ENCODE peak calls at places on chromosomes 12 and 14, in ten cellular contexts. V, D, C, Y, Z, W, N, E, F and P are unnamed samples.
A peak's percentile ranks its signal among the peaks of the same experiment; 100 is the strongest.

GRCh38 chr12:132162508-132163031 is 18.3 kb downstream of the NOC4L start:
- DNase-seq in V (no peak), D (peak; percentile 77), C (no peak), Y (peak; percentile 85), Z (no peak), W (peak; percentile 82), N (no peak), E (no peak), F (no peak), P (peak; percentile 76)

GRCh38 chr14:35435177-35435576 is 30.6 kb upstream of the NFKBIA start:
- DNase-seq in V (no peak), D (peak; percentile 29), C (no peak), Y (no peak), Z (no peak), W (no peak), N (no peak), E (no peak), F (no peak), P (peak; percentile 11)

GRCh38 chr12:59742831-59743230 is 147.0 kb downstream of the SLC16A7 start:
- DNase-seq in V (no peak), D (peak; percentile 71), C (no peak), Y (no peak), Z (no peak), W (no peak), N (no peak), E (no peak), F (no peak), P (peak; percentile 45)

GRCh38 chr12:95802482-95803264 is 12.1 kb upstream of the NTN4 start:
- DNase-seq in V (no peak), D (peak; percentile 93), C (peak; percentile 27), Y (no peak), Z (peak; percentile 65), W (peak; percentile 83), N (no peak), E (peak; percentile 41), F (no peak), P (peak; percentile 89)

GRCh38 chr12:49963976-49964815 is 2.5 kb downstream of the AQP5 start:
- DNase-seq in V (no peak), D (no peak), C (no peak), Y (no peak), Z (no peak), W (no peak), N (no peak), E (no peak), F (no peak), P (no peak)

GRCh38 chr14:96309128-96309906 is 53.3 kb downstream of the BDKRB1 start:
- DNase-seq in V (no peak), D (no peak), C (peak; percentile 33), Y (no peak), Z (no peak), W (no peak), N (no peak), E (no peak), F (no peak), P (no peak)

GRCh38 chr14:33052899-33053400 is 114.3 kb downstream of the NPAS3 start:
- DNase-seq in V (no peak), D (no peak), C (no peak), Y (no peak), Z (no peak), W (no peak), N (no peak), E (no peak), F (no peak), P (no peak)

GRCh38 chr12:104680070-104680469 is 223.3 kb downstream of the CHST11 start:
- DNase-seq in V (no peak), D (peak; percentile 22), C (no peak), Y (peak; percentile 90), Z (no peak), W (no peak), N (no peak), E (no peak), F (no peak), P (no peak)

GRCh38 chr14:91303091-91303923 is 58.8 kb upstream of the GPR68 start:
- DNase-seq in V (no peak), D (no peak), C (no peak), Y (peak; percentile 78), Z (no peak), W (peak; percentile 41), N (no peak), E (no peak), F (peak; percentile 57), P (no peak)

GRCh38 chr12:51083140-51083833 is at the start of gene CSRNP2:
- DNase-seq in V (peak; percentile 99), D (peak; percentile 93), C (peak; percentile 97), Y (peak; percentile 98), Z (peak; percentile 90), W (peak; percentile 97), N (peak; percentile 99), E (peak; percentile 99), F (peak; percentile 98), P (peak; percentile 94)

GRCh38 chr12:12819752-12820311 is 6.7 kb downstream of the DDX47 start:
- DNase-seq in V (peak; percentile 73), D (peak; percentile 96), C (no peak), Y (no peak), Z (peak; percentile 81), W (peak; percentile 91), N (no peak), E (no peak), F (no peak), P (peak; percentile 96)

GRCh38 chr14:99763527-99764221 is 29.5 kb upstream of the EML1 start:
- DNase-seq in V (no peak), D (no peak), C (no peak), Y (no peak), Z (no peak), W (no peak), N (no peak), E (no peak), F (no peak), P (no peak)

GRCh38 chr12:111687255-111687654 is 1.4 kb downstream of the ACAD10 start:
- DNase-seq in V (no peak), D (no peak), C (no peak), Y (peak; percentile 60), Z (no peak), W (no peak), N (no peak), E (no peak), F (no peak), P (no peak)

DNA sequence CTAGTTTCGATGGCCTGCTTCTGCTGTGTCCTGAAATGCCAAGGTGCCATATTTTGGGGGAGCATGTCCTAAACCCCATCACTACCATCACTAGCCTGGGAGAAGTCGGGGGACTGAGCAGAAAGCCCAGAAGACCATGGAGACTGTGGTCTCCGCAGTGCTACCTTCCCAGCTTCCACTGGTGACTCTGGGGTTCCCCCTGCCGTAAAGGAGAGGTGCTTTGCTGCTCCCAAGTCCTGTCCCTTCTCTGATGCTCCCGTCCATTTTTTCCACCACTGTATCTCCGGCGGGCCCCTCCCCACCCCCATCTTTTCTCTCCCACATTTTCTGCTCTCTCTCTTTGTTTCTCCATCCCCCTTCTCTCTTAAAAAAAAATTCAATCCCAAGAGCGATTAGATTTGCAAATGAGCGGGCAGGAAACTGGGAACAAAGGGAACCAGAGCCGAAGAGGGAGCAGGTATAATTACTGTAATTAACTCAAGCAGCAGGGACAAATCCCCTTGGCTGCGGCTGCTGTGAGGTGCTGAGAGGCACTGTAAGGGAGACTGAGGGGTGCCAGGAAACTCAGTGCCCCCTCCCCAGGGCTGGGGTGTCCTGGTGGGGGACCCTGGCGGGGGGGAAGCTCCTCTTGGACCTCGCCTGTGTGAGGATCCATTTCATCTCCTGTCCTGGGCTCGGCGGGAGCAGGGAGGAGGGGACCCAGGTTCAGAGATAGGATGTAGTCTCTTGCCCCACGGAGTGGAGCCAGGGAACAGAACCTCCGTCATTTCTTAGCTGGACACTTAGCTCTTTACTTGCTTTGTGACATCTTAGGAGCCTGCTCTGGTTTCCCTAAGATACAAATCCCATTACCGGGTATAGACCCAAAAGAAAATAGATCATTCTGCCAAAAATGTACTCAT is 140.5 kb upstream of the NRXN3 start:
- DNase-seq in V (no peak), D (no peak), C (no peak), Y (no peak), Z (no peak), W (no peak), N (no peak), E (no peak), F (no peak), P (peak; percentile 8)
- TF ChIP-seq CTCF in V (no peak), D (no peak), C (no peak), Y (no peak), Z (no peak), W (no peak), N (no peak), E (no peak), F (no peak), P (peak; percentile 38)

DNA sequence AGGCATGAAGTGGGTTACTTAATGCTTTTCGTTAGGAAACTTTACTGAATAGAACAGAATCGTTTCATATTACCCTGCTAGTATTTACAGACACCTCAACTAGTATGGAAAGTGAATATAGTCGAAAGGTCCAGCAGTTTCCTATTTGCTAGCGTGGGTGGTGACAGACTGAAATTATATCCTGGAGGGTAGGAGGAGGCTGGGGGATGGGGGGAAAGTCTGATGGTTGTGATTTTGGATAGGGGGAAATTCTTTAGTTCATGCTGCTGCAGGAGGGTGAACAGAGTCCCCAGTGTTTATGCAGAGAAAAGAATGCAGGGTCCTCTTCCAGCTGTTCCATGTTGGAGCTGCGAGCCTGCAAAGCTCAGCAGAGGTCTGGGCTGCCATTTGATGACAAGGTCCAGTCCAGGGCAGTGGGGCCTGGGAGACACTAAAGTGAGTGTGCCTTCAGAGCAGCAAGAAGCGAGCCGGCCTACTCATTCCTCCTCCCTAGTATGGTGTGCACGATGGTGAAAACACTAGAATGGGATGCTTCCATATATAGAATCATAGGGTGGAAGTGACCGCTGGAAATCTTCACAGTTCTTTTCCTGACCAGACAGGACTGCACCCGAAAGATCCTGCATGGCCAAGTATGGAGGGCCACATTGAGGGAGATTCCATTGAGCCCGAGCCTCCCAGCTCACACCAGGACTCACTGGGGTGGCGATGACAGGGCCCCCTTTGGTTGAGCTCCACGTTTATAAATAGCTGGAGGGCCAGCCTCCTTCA is 2.1 kb downstream of the SAMD4A start:
- DNase-seq in V (peak; percentile 88), D (peak; percentile 59), C (peak; percentile 15), Y (no peak), Z (no peak), W (no peak), N (no peak), E (no peak), F (peak; percentile 31), P (peak; percentile 32)
- H3K4me3 ChIP-seq in V (no peak overlapping the region), D (peak overlapping the region; percentile 46), C (peak overlapping the region; percentile 51), Y (no peak overlapping the region), Z (peak overlapping the region; percentile 80), W (peak overlapping the region; percentile 78), N (peak overlapping the region; percentile 93), E (no peak overlapping the region), F (peak overlapping the region; percentile 89), P (peak overlapping the region; percentile 80)

DNA sequence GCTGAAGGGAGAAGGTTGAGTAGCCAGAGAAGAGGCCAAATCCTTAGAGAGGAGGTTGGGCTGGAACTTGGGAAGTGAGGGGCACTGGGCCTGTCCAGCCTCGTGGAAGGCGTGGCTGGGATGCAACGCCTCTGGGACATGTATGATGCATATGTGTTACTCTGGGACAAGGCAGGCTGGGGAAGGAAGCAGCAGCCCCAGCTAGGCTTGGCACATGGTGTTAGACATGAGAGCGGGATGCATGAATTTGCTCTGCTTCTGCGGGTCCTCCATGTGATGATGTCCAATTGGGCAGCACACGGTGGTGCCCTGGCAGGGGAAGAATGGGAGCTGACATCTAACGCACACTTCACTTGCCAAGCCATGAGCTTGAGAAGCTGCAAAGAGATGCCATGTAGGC is 21.3 kb downstream of the PLEKHH1 start:
- DNase-seq in V (no peak), D (no peak), C (no peak), Y (no peak), Z (no peak), W (no peak), N (no peak), E (no peak), F (no peak), P (no peak)
- TF ChIP-seq CTCF in V (no peak), D (no peak), C (no peak), Y (no peak), Z (no peak), W (no peak), N (no peak), E (no peak), F (no peak), P (no peak)

GRCh38 chr12:65643595-65644386 is 180.5 kb upstream of the HMGA2 start:
- DNase-seq in V (no peak), D (peak; percentile 50), C (no peak), Y (no peak), Z (no peak), W (no peak), N (no peak), E (no peak), F (no peak), P (peak; percentile 58)
- H3K4me3 ChIP-seq in V (no peak overlapping the region), D (no peak overlapping the region), C (no peak overlapping the region), Y (no peak overlapping the region), Z (no peak overlapping the region), W (no peak overlapping the region), N (no peak overlapping the region), E (no peak overlapping the region), F (no peak overlapping the region), P (no peak overlapping the region)